ENCODE peak calls at places on chromosome 5, in seven cellular contexts. H, C, P, V, G, T and Y are unnamed samples.

GRCh38 chr5:75337366-75338021 is 474 bp downstream of the HMGCR start:
- DNase-seq in G (no peak), H (no peak), V (peak), C (no peak), T (no peak), P (no peak), Y (no peak)

GRCh38 chr5:44993286-44993685 is 184.5 kb downstream of the MRPS30 start:
- DNase-seq in G (no peak), T (no peak), P (no peak), C (no peak), H (no peak), V (no peak), Y (no peak)

GRCh38 chr5:141809697-141810096 is 68.5 kb downstream of the PCDH1 start:
- DNase-seq in P (no peak), C (no peak), T (no peak), H (no peak), G (no peak), V (no peak), Y (no peak)

GRCh38 chr5:175712681-175713085 is 54.8 kb downstream of the HRH2 start:
- DNase-seq in C (no peak), P (no peak), G (no peak), H (no peak), T (peak), V (peak), Y (no peak)

GRCh38 chr5:84437673-84438315 is 53.1 kb upstream of the EDIL3 start:
- DNase-seq in T (no peak), V (no peak), G (no peak), H (no peak), P (no peak), C (no peak), Y (no peak)

GRCh38 chr5:71456362-71456743 is 902 bp downstream of the BDP1 start:
- DNase-seq in T (no peak), H (no peak), P (no peak), V (no peak), G (no peak), C (no peak), Y (no peak)

GRCh38 chr5:123094919-123095693 is 6.1 kb downstream of the PRDM6 start:
- DNase-seq in G (no peak), P (no peak), V (no peak), H (no peak), T (peak), C (no peak), Y (no peak)

GRCh38 chr5:97229688-97230285 is 46.7 kb upstream of the RIOK2 start:
- DNase-seq in G (no peak), V (no peak), T (no peak), P (no peak), H (no peak), C (no peak), Y (no peak)

GRCh38 chr5:151896041-151896691 is 28.5 kb downstream of the GLRA1 start:
- DNase-seq in G (no peak), H (no peak), C (no peak), P (no peak), T (no peak), V (no peak), Y (no peak)

GRCh38 chr5:1172670-1173404 is 28.6 kb upstream of the SLC6A19 start:
- DNase-seq in H (no peak), P (no peak), T (no peak), G (no peak), C (no peak), V (no peak), Y (no peak)

GRCh38 chr5:93589812-93590215 is 6.8 kb downstream of the NR2F1 start:
- DNase-seq in G (no peak), V (no peak), P (no peak), C (no peak), T (no peak), H (no peak), Y (no peak)

GRCh38 chr5:1325870-1326546 is 18.9 kb downstream of the CLPTM1L start:
- DNase-seq in V (peak), C (no peak), G (no peak), P (no peak), T (no peak), H (no peak), Y (no peak)

GRCh38 chr5:126394211-126394828 is 28.9 kb upstream of the GRAMD2B start:
- DNase-seq in T (no peak), V (no peak), H (no peak), G (no peak), C (no peak), P (no peak), Y (no peak)

GRCh38 chr5:106959447-106959846 is 711.3 kb downstream of the EFNA5 start:
- DNase-seq in G (no peak), H (no peak), C (peak), V (no peak), P (no peak), T (no peak), Y (no peak)

GRCh38 chr5:95841914-95842812 is 19.6 kb upstream of the GLRX start:
- DNase-seq in C (no peak), V (no peak), T (no peak), H (no peak), P (no peak), G (no peak), Y (no peak)

GRCh38 chr5:7745882-7746735 is 104.8 kb downstream of the CFAP90 start:
- DNase-seq in V (no peak), C (peak), G (no peak), P (peak), T (peak), H (no peak), Y (peak)

GRCh38 chr5:11387382-11387781 is 516.9 kb downstream of the CTNND2 start:
- DNase-seq in V (no peak), T (no peak), G (no peak), H (no peak), C (no peak), P (no peak), Y (no peak)

GRCh38 chr5:157106668-157107461 is 2.0 kb downstream of the HAVCR2 start:
- DNase-seq in G (no peak), T (no peak), P (no peak), V (no peak), H (no peak), C (no peak), Y (peak)

GRCh38 chr5:138702166-138702826 is 50.9 kb upstream of the CTNNA1 start:
- DNase-seq in V (no peak), C (no peak), P (no peak), G (no peak), H (no peak), T (no peak), Y (no peak)

GRCh38 chr5:134577796-134578577 is 52.5 kb downstream of the JADE2 start:
- DNase-seq in G (peak), C (peak), V (peak), T (peak), H (no peak), P (no peak), Y (peak)

GRCh38 chr5:104739905-104740304 is 1177.3 kb upstream of the NUDT12 start:
- DNase-seq in P (no peak), H (no peak), G (no peak), T (no peak), C (no peak), V (no peak), Y (no peak)

GRCh38 chr5:131005963-131006684 is 158.9 kb downstream of the HINT1 start:
- DNase-seq in G (no peak), C (no peak), T (peak), H (no peak), P (no peak), V (no peak), Y (no peak)

GRCh38 chr5:172990776-172991175 is 7.2 kb downstream of the ATP6V0E1 start:
- DNase-seq in V (no peak), P (no peak), H (no peak), T (no peak), C (no peak), G (no peak), Y (no peak)